ENCODE peak calls at places on chromosomes 2 and 18, in four cellular contexts. One of them, this sample, is unnamed.

GRCh38 chr2:206814486-206814885 is 49.1 kb downstream of the FASTKD2 start:
- DNase-seq in AG04449: no peak
- DNase-seq in NCI-H1694: no peak
- DNase-seq in stimulated activated CD4-positive, alpha-beta T cell treated with anti-CD3 and anti-CD28 coated beads, Interleukin-4, amount 100 ng/mL, for 4 hours: no peak
- DNase-seq in this sample: no peak

GRCh38 chr18:45774065-45774521 is 50.1 kb downstream of the SLC14A1 start:
- DNase-seq in AG04449: peak; percentile 41
- DNase-seq in NCI-H1694: no peak
- DNase-seq in stimulated activated CD4-positive, alpha-beta T cell treated with anti-CD3 and anti-CD28 coated beads, Interleukin-4, amount 100 ng/mL, for 4 hours: no peak
- DNase-seq in this sample: no peak

GRCh38 chr2:70726947-70727725 is 40.9 kb downstream of the ADD2 start:
- DNase-seq in AG04449: no peak
- DNase-seq in NCI-H1694: no peak
- DNase-seq in stimulated activated CD4-positive, alpha-beta T cell treated with anti-CD3 and anti-CD28 coated beads, Interleukin-4, amount 100 ng/mL, for 4 hours: no peak
- DNase-seq in this sample: peak; percentile 7

GRCh38 chr2:235447210-235447609 is 46.6 kb upstream of the AGAP1 start:
- DNase-seq in AG04449: no peak
- DNase-seq in NCI-H1694: no peak
- DNase-seq in stimulated activated CD4-positive, alpha-beta T cell treated with anti-CD3 and anti-CD28 coated beads, Interleukin-4, amount 100 ng/mL, for 4 hours: no peak
- DNase-seq in this sample: no peak

GRCh38 chr2:73112026-73112912 is 479 bp downstream of the RAB11FIP5 start:
- DNase-seq in AG04449: no peak
- DNase-seq in NCI-H1694: no peak
- DNase-seq in stimulated activated CD4-positive, alpha-beta T cell treated with anti-CD3 and anti-CD28 coated beads, Interleukin-4, amount 100 ng/mL, for 4 hours: peak; percentile 11
- DNase-seq in this sample: no peak

GRCh38 chr2:98188351-98189046 is 101.5 kb downstream of the VWA3B start:
- DNase-seq in AG04449: no peak
- DNase-seq in NCI-H1694: no peak
- DNase-seq in stimulated activated CD4-positive, alpha-beta T cell treated with anti-CD3 and anti-CD28 coated beads, Interleukin-4, amount 100 ng/mL, for 4 hours: no peak
- DNase-seq in this sample: no peak

GRCh38 chr18:63144748-63145147 is 174.8 kb downstream of the BCL2 start:
- DNase-seq in AG04449: no peak
- DNase-seq in NCI-H1694: no peak
- DNase-seq in stimulated activated CD4-positive, alpha-beta T cell treated with anti-CD3 and anti-CD28 coated beads, Interleukin-4, amount 100 ng/mL, for 4 hours: no peak
- DNase-seq in this sample: no peak

GRCh38 chr18:2147424-2147823 is 423.9 kb downstream of the METTL4 start:
- DNase-seq in AG04449: no peak
- DNase-seq in NCI-H1694: no peak
- DNase-seq in stimulated activated CD4-positive, alpha-beta T cell treated with anti-CD3 and anti-CD28 coated beads, Interleukin-4, amount 100 ng/mL, for 4 hours: no peak
- DNase-seq in this sample: no peak

GRCh38 chr18:24197412-24197811 is 58.5 kb downstream of the CABYR start:
- DNase-seq in AG04449: no peak
- DNase-seq in NCI-H1694: no peak
- DNase-seq in stimulated activated CD4-positive, alpha-beta T cell treated with anti-CD3 and anti-CD28 coated beads, Interleukin-4, amount 100 ng/mL, for 4 hours: no peak
- DNase-seq in this sample: no peak

GRCh38 chr2:128580988-128581848 is 262.6 kb upstream of the HS6ST1 start:
- DNase-seq in AG04449: no peak
- DNase-seq in NCI-H1694: no peak
- DNase-seq in stimulated activated CD4-positive, alpha-beta T cell treated with anti-CD3 and anti-CD28 coated beads, Interleukin-4, amount 100 ng/mL, for 4 hours: no peak
- DNase-seq in this sample: no peak

GRCh38 chr2:239389414-239390329 is 11.1 kb downstream of the HDAC4 start:
- DNase-seq in AG04449: no peak
- DNase-seq in NCI-H1694: no peak
- DNase-seq in stimulated activated CD4-positive, alpha-beta T cell treated with anti-CD3 and anti-CD28 coated beads, Interleukin-4, amount 100 ng/mL, for 4 hours: no peak
- DNase-seq in this sample: no peak

GRCh38 chr2:47888581-47889280 is 17.6 kb downstream of the FBXO11 start:
- DNase-seq in AG04449: no peak
- DNase-seq in NCI-H1694: no peak
- DNase-seq in stimulated activated CD4-positive, alpha-beta T cell treated with anti-CD3 and anti-CD28 coated beads, Interleukin-4, amount 100 ng/mL, for 4 hours: no peak
- DNase-seq in this sample: no peak

GRCh38 chr2:219573166-219573565 is 1.1 kb downstream of the INHA start:
- DNase-seq in AG04449: no peak
- DNase-seq in NCI-H1694: no peak
- DNase-seq in stimulated activated CD4-positive, alpha-beta T cell treated with anti-CD3 and anti-CD28 coated beads, Interleukin-4, amount 100 ng/mL, for 4 hours: no peak
- DNase-seq in this sample: peak; percentile 83

GRCh38 chr2:53460347-53460746 is 307.3 kb upstream of the CHAC2 start:
- DNase-seq in AG04449: no peak
- DNase-seq in NCI-H1694: no peak
- DNase-seq in stimulated activated CD4-positive, alpha-beta T cell treated with anti-CD3 and anti-CD28 coated beads, Interleukin-4, amount 100 ng/mL, for 4 hours: no peak
- DNase-seq in this sample: no peak

GRCh38 chr2:85741811-85742507 is 11.8 kb upstream of the ATOH8 start:
- DNase-seq in AG04449: peak; percentile 88
- DNase-seq in NCI-H1694: no peak
- DNase-seq in stimulated activated CD4-positive, alpha-beta T cell treated with anti-CD3 and anti-CD28 coated beads, Interleukin-4, amount 100 ng/mL, for 4 hours: no peak
- DNase-seq in this sample: no peak

GRCh38 chr2:130963849-130964793 is 127.4 kb downstream of the ARHGEF4 start:
- DNase-seq in AG04449: no peak
- DNase-seq in NCI-H1694: no peak
- DNase-seq in stimulated activated CD4-positive, alpha-beta T cell treated with anti-CD3 and anti-CD28 coated beads, Interleukin-4, amount 100 ng/mL, for 4 hours: no peak
- DNase-seq in this sample: no peak

This sample was measured in SW 1271.